ENCODE peak calls at places on chromosomes 5 and 9, in seven cellular contexts. F is AG04449; X is activated effector memory CD4-positive, alpha-beta T cell treated with anti-CD3 and anti-CD28 coated beads, Interleukin-2, amount 50 U/mL, for 16 hours; W is activated CD8-positive, alpha-beta memory T cell treated with anti-CD3 and anti-CD28 coated beads, Interleukin-2, amount 50 U/mL, for 48 hours; L is mucosa of gallbladder; A is COR-L47; G is GM04504. P is an unnamed sample.

GRCh38 chr9:5800969-5801738 is 31.8 kb downstream of the ERMP1 start:
- DNase-seq in A (peak), F (no peak), W (no peak), L (no peak), X (no peak), G (no peak), P (no peak)

GRCh38 chr5:3024976-3025375 is 273.5 kb upstream of the IRX2 start:
- DNase-seq in X (peak), G (no peak), W (no peak), F (no peak), A (no peak), L (no peak), P (no peak)

GRCh38 chr5:149203896-149204544 is 62.7 kb downstream of the ABLIM3 start:
- DNase-seq in F (no peak), X (no peak), W (no peak), L (no peak), A (no peak), G (no peak), P (no peak)

GRCh38 chr5:58208674-58209073 is 251.2 kb downstream of the PLK2 start:
- DNase-seq in L (no peak), X (no peak), G (no peak), F (no peak), A (no peak), W (no peak), P (no peak)

GRCh38 chr5:58635416-58635815 is 52.5 kb downstream of the RAB3C start:
- DNase-seq in F (no peak), X (no peak), W (no peak), G (no peak), A (no peak), L (no peak), P (no peak)

GRCh38 chr9:126604059-126604685 is 9.6 kb upstream of the LMX1B start:
- DNase-seq in F (no peak), X (no peak), G (no peak), W (no peak), A (no peak), L (no peak), P (no peak)

GRCh38 chr5:120306331-120306730 is 157.8 kb upstream of the PRR16 start:
- DNase-seq in W (no peak), F (no peak), X (no peak), A (no peak), G (no peak), L (no peak), P (no peak)

GRCh38 chr9:4126996-4127395 is 172.9 kb downstream of the GLIS3 start:
- DNase-seq in A (no peak), X (no peak), W (no peak), F (no peak), L (no peak), G (no peak), P (no peak)

GRCh38 chr5:116374434-116374852 is 200.2 kb downstream of the SEMA6A start:
- DNase-seq in X (no peak), L (no peak), W (no peak), G (no peak), F (no peak), A (no peak), P (no peak)

GRCh38 chr9:97559111-97559514 is 57.6 kb downstream of the TMOD1 start:
- DNase-seq in W (no peak), G (no peak), F (no peak), X (peak), A (no peak), L (no peak), P (no peak)

GRCh38 chr5:5494489-5495402 is 72.3 kb downstream of the ICE1 start:
- DNase-seq in W (peak), L (peak), A (no peak), G (no peak), X (peak), F (no peak), P (no peak)

GRCh38 chr9:131419029-131419614 is 25.2 kb downstream of the PRRC2B start:
- DNase-seq in F (no peak), X (no peak), W (no peak), L (no peak), A (no peak), G (no peak), P (no peak)

GRCh38 chr9:93667006-93667405 is 90.6 kb downstream of the PHF2 start:
- DNase-seq in X (peak), G (no peak), F (no peak), W (no peak), L (no peak), A (no peak), P (no peak)

GRCh38 chr5:181098642-181099452 is 32.1 kb downstream of the OR2V1 start:
- DNase-seq in A (no peak), W (peak), X (no peak), L (no peak), F (no peak), G (no peak), P (no peak)

GRCh38 chr9:137787376-137787775 is 90.2 kb upstream of the CACNA1B start:
- DNase-seq in G (no peak), F (no peak), L (no peak), W (no peak), X (no peak), A (no peak), P (no peak)